ENCODE peak calls at places on chromosomes 11 and 22, in nine cellular contexts. Q, E, O, D, G, L, M, V and R are unnamed samples.
A peak's percentile ranks its signal among the peaks of the same experiment; 100 is the strongest.

GRCh38 chr11:76322593-76323341 is 58.2 kb downstream of the THAP12 start:
- DNase-seq in D (peak; percentile 23), L (no peak), G (no peak), O (no peak), E (peak; percentile 7), M (no peak), V (no peak), Q (no peak), R (no peak)

GRCh38 chr22:22408731-22409696 is 99.5 kb downstream of the ZNF280B start:
- DNase-seq in D (peak; percentile 5), L (no peak), E (no peak), O (no peak), V (peak; percentile 38), G (no peak), Q (peak; percentile 20), M (peak; percentile 69), R (peak; percentile 81)

GRCh38 chr11:97888641-97889040 is 1132.1 kb upstream of the CNTN5 start:
- DNase-seq in Q (no peak), O (no peak), M (no peak), G (no peak), L (no peak), V (no peak), D (no peak), E (no peak), R (no peak)

GRCh38 chr11:101914349-101914736 is 467 bp upstream of the CEP126 start:
- DNase-seq in D (peak; percentile 49), M (no peak), V (no peak), G (no peak), Q (peak; percentile 24), O (peak; percentile 2), L (no peak), E (no peak), R (no peak)

GRCh38 chr11:13042873-13043338 is 33.8 kb downstream of the RASSF10 start:
- DNase-seq in L (no peak), D (no peak), G (no peak), Q (no peak), O (no peak), E (no peak), M (no peak), V (no peak), R (no peak)

GRCh38 chr22:31044262-31044861 is 36.8 kb upstream of the SMTN start:
- DNase-seq in V (no peak), M (no peak), E (no peak), D (peak; percentile 68), G (no peak), L (peak; percentile 92), Q (peak; percentile 28), O (no peak), R (peak; percentile 61)

GRCh38 chr22:23815781-23816551 is 22.8 kb downstream of the DERL3 start:
- DNase-seq in L (no peak), D (no peak), M (no peak), G (no peak), V (no peak), O (no peak), Q (no peak), E (peak; percentile 44), R (no peak)

GRCh38 chr11:129856036-129856435 is 39.3 kb downstream of the NFRKB start:
- DNase-seq in E (no peak), V (no peak), M (no peak), L (no peak), Q (no peak), G (no peak), O (no peak), D (no peak), R (no peak)

GRCh38 chr11:76023408-76024068 is 182.8 kb downstream of the WNT11 start:
- DNase-seq in L (no peak), O (no peak), V (no peak), D (no peak), G (no peak), Q (no peak), E (no peak), M (no peak), R (no peak)

GRCh38 chr22:24153959-24154358 is 27.3 kb upstream of the SUSD2 start:
- DNase-seq in E (no peak), D (no peak), V (no peak), M (no peak), G (no peak), O (no peak), L (no peak), Q (no peak), R (no peak)

GRCh38 chr11:13316528-13316961 is 39.0 kb downstream of the BMAL1 start:
- DNase-seq in O (no peak), V (peak; percentile 61), L (peak; percentile 89), D (peak; percentile 65), Q (no peak), M (no peak), G (peak; percentile 76), E (no peak), R (no peak)

GRCh38 chr22:33014621-33015020 is 43.6 kb downstream of the SYN3 start:
- DNase-seq in O (no peak), E (no peak), L (no peak), Q (no peak), M (no peak), G (no peak), V (no peak), D (no peak), R (peak; percentile 20)

GRCh38 chr11:79626135-79626748 is 185.4 kb upstream of the TENM4 start:
- DNase-seq in L (no peak), G (no peak), D (peak; percentile 11), O (no peak), V (no peak), E (no peak), M (no peak), Q (no peak), R (no peak)

GRCh38 chr11:57320067-57320718 is 4.6 kb downstream of the TNKS1BP1 start:
- DNase-seq in O (no peak), Q (no peak), V (no peak), G (no peak), M (no peak), E (no peak), D (no peak), L (no peak), R (no peak)

GRCh38 chr11:9070740-9071476 is 20.5 kb downstream of the SCUBE2 start:
- DNase-seq in V (no peak), O (no peak), L (no peak), E (no peak), G (no peak), M (peak; percentile 33), Q (no peak), D (no peak), R (no peak)

GRCh38 chr22:34812631-34813030 is 253.3 kb upstream of the ISX start:
- DNase-seq in V (no peak), O (no peak), Q (no peak), G (no peak), L (no peak), E (no peak), D (peak; percentile 52), M (no peak), R (no peak)

GRCh38 chr11:134440851-134441645 is 29.0 kb upstream of the B3GAT1 start:
- DNase-seq in E (no peak), L (no peak), O (no peak), Q (no peak), G (no peak), D (no peak), V (no peak), M (no peak), R (no peak)

GRCh38 chr22:20015971-20016733 is 471 bp downstream of the ARVCF start:
- DNase-seq in V (no peak), G (no peak), O (peak; percentile 62), L (peak; percentile 65), E (peak; percentile 88), Q (no peak), M (peak; percentile 82), D (no peak), R (peak; percentile 83)

GRCh38 chr22:20018001-20018400 is 1.4 kb upstream of the ARVCF start:
- DNase-seq in D (no peak), L (no peak), O (no peak), G (no peak), V (no peak), E (no peak), M (no peak), Q (no peak), R (no peak)

GRCh38 chr22:20015187-20015625 is 1.4 kb downstream of the ARVCF start:
- DNase-seq in D (no peak), O (no peak), V (no peak), E (peak; percentile 62), Q (no peak), L (no peak), G (no peak), M (no peak), R (no peak)

GRCh38 chr22:20017622-20017958 is 967 bp upstream of the ARVCF start:
- DNase-seq in L (no peak), G (no peak), D (no peak), M (peak; percentile 45), O (no peak), E (peak; percentile 71), Q (no peak), V (no peak), R (no peak)

GRCh38 chr22:20016734-20017621 is at the start of gene ARVCF:
- DNase-seq in V (peak; percentile 95), L (peak; percentile 95), O (peak; percentile 93), Q (peak; percentile 88), M (peak; percentile 98), E (peak; percentile 94), D (peak; percentile 88), G (peak; percentile 84), R (peak; percentile 97)
- TF ChIP-seq CTCF in V (peak; percentile 29), L (peak; percentile 55), O (peak; percentile 10), Q (no peak), M (no peak), E (peak; percentile 16), D (no peak), G (peak; percentile 60), R (peak; percentile 40)

GRCh38 chr22:40006641-40007040 is 11.9 kb downstream of the FAM83F start:
- DNase-seq in V (no peak), D (no peak), L (no peak), G (no peak), Q (no peak), E (peak; percentile 71), O (no peak), M (no peak), R (no peak)
- H3K4me1 ChIP-seq in V (no peaks in the 10 kb centered on the region), D (no peaks in the 10 kb centered on the region), L (no peaks in the 10 kb centered on the region), G (peaks cover 4% of the 10 kb centered on the region), Q (peaks cover 47% of the 10 kb centered on the region), E (no peaks in the 10 kb centered on the region), O (peaks cover 17% of the 10 kb centered on the region), M (peaks cover 42% of the 10 kb centered on the region), R (peaks cover 31% of the 10 kb centered on the region)

GRCh38 chr11:74683279-74683871 is 47.9 kb downstream of the CHRDL2 start:
- DNase-seq in L (no peak), E (peak; percentile 69), D (no peak), Q (no peak), G (peak; percentile 22), V (peak; percentile 36), O (no peak), M (peak; percentile 75), R (peak; percentile 62)
- TF ChIP-seq CTCF in L (peak; percentile 40), E (no peak), D (peak; percentile 44), Q (peak; percentile 47), G (peak; percentile 23), V (peak; percentile 38), O (peak; percentile 51), M (peak; percentile 29), R (peak; percentile 66)

DNA sequence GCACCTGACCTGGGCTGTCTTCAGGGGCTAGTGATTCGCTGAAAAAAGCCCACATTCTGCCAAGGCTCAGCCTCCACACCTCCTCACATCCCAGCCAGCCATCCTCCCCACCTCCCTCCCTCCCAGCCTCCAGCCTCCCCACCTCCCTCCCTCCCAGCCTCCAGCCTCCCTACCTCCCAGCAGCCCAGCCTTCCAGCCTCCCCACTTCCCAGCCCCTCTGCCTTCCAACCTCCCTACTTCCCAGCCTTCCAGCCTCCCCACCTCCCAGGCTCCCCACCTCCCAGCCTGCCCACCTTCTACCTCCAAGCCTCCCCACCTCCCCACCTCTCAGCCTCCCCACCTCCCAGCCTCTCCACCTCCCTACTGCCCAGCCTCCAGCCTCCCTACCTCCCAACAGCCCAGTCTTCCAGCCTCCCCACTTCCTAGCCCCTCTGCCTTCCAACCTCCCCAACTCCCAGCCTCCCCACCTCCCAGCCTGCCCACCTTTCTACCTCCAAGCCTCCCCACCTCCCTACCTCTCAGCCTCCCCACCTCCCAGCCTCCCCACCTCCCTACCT is 33.7 kb upstream of the TH start:
- DNase-seq in G (peak; percentile 11), M (peak; percentile 20), Q (no peak), E (no peak), D (no peak), L (peak; percentile 39), V (no peak), O (no peak), R (peak; percentile 2)
- H3K4me1 ChIP-seq in G (no peaks in the 10 kb centered on the region), M (no peaks in the 10 kb centered on the region), Q (no peaks in the 10 kb centered on the region), E (no peaks in the 10 kb centered on the region), D (no peaks in the 10 kb centered on the region), L (no peaks in the 10 kb centered on the region), V (no peaks in the 10 kb centered on the region), O (no peaks in the 10 kb centered on the region), R (no peaks in the 10 kb centered on the region)